ENCODE peak calls at places on chromosome X, in four cellular contexts. L is suprapubic skin; K is NCI-H2107; J is stimulated activated CD8-positive, alpha-beta memory T cell treated with anti-CD3 and anti-CD28 coated beads, Interleukin-15, amount 100 ng/mL, for 1 hour. Q is an unnamed sample.

GRCh38 chrX:38086451-38087215 is 80.3 kb downstream of the SYTL5 start:
- DNase-seq in L (no peak), K (no peak), J (no peak), Q (no peak)

GRCh38 chrX:106752101-106752678 is 25.7 kb downstream of the RNF128 start:
- DNase-seq in L (no peak), K (no peak), J (no peak), Q (no peak)

GRCh38 chrX:2463973-2464676 is 36.7 kb downstream of the DHRSX start:
- DNase-seq in L (no peak), K (no peak), J (no peak), Q (no peak)

GRCh38 chrX:28847423-28847822 is 260.2 kb downstream of the IL1RAPL1 start:
- DNase-seq in L (no peak), K (no peak), J (no peak), Q (no peak)

GRCh38 chrX:55379396-55379795 is 72.5 kb upstream of the MAGEH1 start:
- DNase-seq in L (no peak), K (no peak), J (no peak), Q (no peak)

GRCh38 chrX:154730271-154730883 is 20.5 kb downstream of the GAB3 start:
- DNase-seq in L (peak), K (no peak), J (no peak), Q (no peak)

GRCh38 chrX:106457802-106458201 is 154.0 kb upstream of the RADX start:
- DNase-seq in L (no peak), K (no peak), J (no peak), Q (no peak)

GRCh38 chrX:54386314-54386713 is 28.5 kb upstream of the WNK3 start:
- DNase-seq in L (no peak), K (no peak), J (no peak), Q (no peak)

GRCh38 chrX:106802388-106803275 is at the start of gene TBC1D8B:
- DNase-seq in L (peak), K (peak), J (no peak), Q (no peak)

GRCh38 chrX:68571292-68572256 is 72.7 kb downstream of the YIPF6 start:
- DNase-seq in L (no peak), K (no peak), J (no peak), Q (no peak)

GRCh38 chrX:125374169-125374568 is 54.5 kb downstream of the TEX13C start:
- DNase-seq in L (no peak), K (no peak), J (no peak), Q (no peak)

GRCh38 chrX:46547857-46548256 is 2.6 kb upstream of the ZNF674 start:
- DNase-seq in L (no peak), K (no peak), J (no peak), Q (no peak)

GRCh38 chrX:9349572-9350259 is 115.1 kb upstream of the TBL1X start:
- DNase-seq in L (no peak), K (no peak), J (no peak), Q (no peak)

GRCh38 chrX:151543706-151544105 is 19.8 kb upstream of the PASD1 start:
- DNase-seq in L (no peak), K (no peak), J (no peak), Q (no peak)

GRCh38 chrX:68750316-68750715 is 78.5 kb upstream of the EFNB1 start:
- DNase-seq in L (no peak), K (no peak), J (no peak), Q (no peak)

GRCh38 chrX:18146954-18147353 is 73.7 kb downstream of the BEND2 start:
- DNase-seq in L (no peak), K (no peak), J (no peak), Q (no peak)

Q was measured in activated CD4-positive, CD25-positive, alpha-beta regulatory T cell.